ENCODE peak calls at places on chromosomes 11 and 22, in five cellular contexts. R, Q, M, I and D are unnamed samples.
A peak's percentile ranks its signal among the peaks of the same experiment; 100 is the strongest.

GRCh38 chr11:32792948-32793475 is 1.4 kb downstream of the CCDC73 start:
- DNase-seq in Q (peak; percentile 31), R (peak; percentile 52), M (peak; percentile 34), I (no peak), D (no peak)

GRCh38 chr11:20417771-20418170 is 30.3 kb downstream of the PRMT3 start:
- DNase-seq in Q (no peak), R (no peak), I (no peak), M (no peak), D (no peak)

GRCh38 chr11:76803811-76804600 is 20.9 kb downstream of the TSKU start:
- DNase-seq in R (no peak), M (peak; percentile 12), I (no peak), Q (peak; percentile 27), D (peak; percentile 67)

GRCh38 chr22:31764785-31765184 is 11.0 kb downstream of the DEPDC5 start:
- DNase-seq in I (no peak), Q (no peak), R (no peak), M (no peak), D (no peak)

GRCh38 chr11:34565417-34566208 is 52.0 kb upstream of the ELF5 start:
- DNase-seq in Q (peak; percentile 37), I (no peak), M (no peak), R (peak; percentile 41), D (peak; percentile 36)

GRCh38 chr22:37972527-37972926 is 11.8 kb downstream of the SOX10 start:
- DNase-seq in Q (no peak), M (no peak), R (no peak), I (no peak), D (no peak)

GRCh38 chr11:47656284-47656915 is 14.0 kb upstream of the MTCH2 start:
- DNase-seq in Q (no peak), I (no peak), M (no peak), R (no peak), D (no peak)

GRCh38 chr11:116193321-116194114 is 579.3 kb downstream of the BUD13 start:
- DNase-seq in Q (peak; percentile 2), I (no peak), R (no peak), M (peak; percentile 58), D (no peak)

GRCh38 chr11:14373941-14374646 is 15.1 kb upstream of the RRAS2 start:
- DNase-seq in I (peak; percentile 71), R (no peak), Q (peak; percentile 30), M (no peak), D (no peak)

GRCh38 chr22:37823134-37823985 is at the start of gene GALR3:
- DNase-seq in I (no peak), M (no peak), R (no peak), Q (no peak), D (no peak)

GRCh38 chr11:86247608-86248007 is 3.1 kb downstream of the EED start:
- DNase-seq in R (no peak), Q (no peak), I (no peak), M (no peak), D (no peak)

GRCh38 chr22:39292561-39293074 is 26.8 kb downstream of the RPL3 start:
- DNase-seq in I (peak; percentile 80), M (peak; percentile 98), Q (peak; percentile 93), R (no peak), D (peak; percentile 96)

GRCh38 chr11:66062408-66062807 is 7.7 kb upstream of the PACS1 start:
- DNase-seq in R (no peak), M (no peak), I (no peak), Q (no peak), D (no peak)

GRCh38 chr11:34068098-34068497 is 16.6 kb downstream of the CAPRIN1 start:
- DNase-seq in Q (no peak), M (no peak), R (no peak), I (no peak), D (no peak)

GRCh38 chr11:63536669-63537292 is at the start of gene PLAAT4:
- DNase-seq in M (peak; percentile 50), Q (no peak), R (peak; percentile 63), I (no peak), D (no peak)

GRCh38 chr11:114115406-114116054 is 56.0 kb downstream of the ZBTB16 start:
- DNase-seq in I (no peak), Q (no peak), M (no peak), R (no peak), D (no peak)

GRCh38 chr22:30116362-30117117 is 36.3 kb downstream of the HORMAD2 start:
- DNase-seq in I (no peak), R (no peak), M (no peak), Q (no peak), D (no peak)

GRCh38 chr22:38257170-38257569 is 15.6 kb downstream of the TMEM184B start:
- DNase-seq in Q (no peak), I (no peak), R (no peak), M (no peak), D (no peak)

GRCh38 chr11:67651976-67652895 is 1.7 kb upstream of the ACY3 start:
- DNase-seq in Q (no peak), M (no peak), R (no peak), I (no peak), D (no peak)

GRCh38 chr11:94861306-94861845 is 93.2 kb downstream of the AMOTL1 start:
- DNase-seq in Q (no peak), M (no peak), R (no peak), I (no peak), D (no peak)

GRCh38 chr11:33835143-33835878 is 56.6 kb downstream of the LMO2 start:
- DNase-seq in M (no peak), I (no peak), Q (peak; percentile 69), R (no peak), D (no peak)

GRCh38 chr11:69201048-69201365 is 45.3 kb downstream of the SMIM38 start:
- DNase-seq in Q (no peak), M (no peak), R (no peak), I (no peak), D (no peak)

DNA sequence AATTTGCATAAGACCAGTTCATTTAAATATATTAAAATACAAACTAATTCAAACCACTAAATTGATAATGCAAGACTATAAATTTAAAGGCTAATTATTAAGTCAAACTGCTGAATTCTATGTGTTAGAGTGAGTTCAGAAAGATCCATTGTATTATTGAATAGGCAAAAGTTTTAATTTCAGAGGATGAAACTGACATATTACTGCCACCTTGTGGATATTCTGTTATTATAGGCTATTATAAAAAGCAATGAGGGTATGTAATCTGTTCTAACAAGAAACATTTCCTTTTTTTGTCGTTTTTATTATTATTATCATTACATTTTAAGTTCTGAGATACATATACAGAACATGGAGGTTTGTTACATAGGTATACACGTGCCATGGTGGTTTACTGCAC is 20.9 kb upstream of the NAALAD2 start:
- DNase-seq in R (no peak), I (no peak), M (no peak), Q (no peak), D (no peak)
- TF ChIP-seq CTCF in R (peak; percentile 25), I (no peak), M (peak; percentile 14), Q (peak; percentile 40), D (peak; percentile 61)

DNA sequence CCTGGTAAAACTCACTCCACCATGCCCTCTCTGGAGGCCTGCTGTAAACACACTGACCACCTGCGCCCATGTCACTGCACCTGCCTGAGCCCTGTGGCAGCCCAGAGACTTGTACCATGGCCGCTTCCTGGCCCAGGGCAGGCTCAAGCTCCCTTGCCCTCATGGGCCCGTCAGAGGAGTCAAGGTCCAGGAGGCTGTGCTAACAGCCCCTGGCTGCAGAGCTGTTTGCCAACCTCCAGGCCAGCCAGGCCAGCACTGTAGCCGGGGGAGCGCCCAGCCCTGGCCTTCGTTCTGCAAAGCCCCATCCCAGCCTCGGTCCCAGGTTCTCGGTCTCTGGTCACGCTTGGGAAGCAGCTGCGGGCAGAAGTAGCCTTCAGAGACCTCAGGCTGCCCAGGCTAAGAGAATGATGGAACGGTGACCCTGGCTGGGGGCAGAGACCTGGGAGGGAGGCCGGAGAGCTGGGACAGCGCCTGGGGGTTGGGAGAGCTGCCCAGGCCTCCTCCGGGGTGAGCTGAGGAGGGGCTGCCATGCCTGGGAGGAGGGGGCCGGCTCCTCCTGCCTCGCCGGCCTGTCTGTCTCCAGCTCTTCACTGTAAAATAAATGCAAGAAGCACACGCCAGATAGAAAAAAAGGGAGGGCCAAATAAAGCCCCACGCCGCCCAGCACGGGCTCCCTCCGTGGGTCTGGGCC is 11.9 kb upstream of the TCF20 start:
- DNase-seq in R (no peak), I (no peak), M (no peak), Q (no peak), D (no peak)
- TF ChIP-seq CTCF in R (no peak), I (no peak), M (no peak), Q (no peak), D (no peak)

GRCh38 chr11:120358729-120359128 is 22.5 kb downstream of the ARHGEF12 start:
- DNase-seq in Q (no peak), M (no peak), I (no peak), R (no peak), D (no peak)

GRCh38 chr11:120352405-120352804 is 16.2 kb downstream of the ARHGEF12 start:
- DNase-seq in M (no peak), I (no peak), R (no peak), Q (no peak), D (no peak)

GRCh38 chr11:120354779-120355178 is 18.6 kb downstream of the ARHGEF12 start:
- DNase-seq in Q (no peak), R (no peak), M (no peak), I (no peak), D (no peak)

GRCh38 chr11:120354068-120354467 is 17.9 kb downstream of the ARHGEF12 start:
- DNase-seq in R (no peak), M (no peak), I (no peak), Q (no peak), D (no peak)

DNA sequence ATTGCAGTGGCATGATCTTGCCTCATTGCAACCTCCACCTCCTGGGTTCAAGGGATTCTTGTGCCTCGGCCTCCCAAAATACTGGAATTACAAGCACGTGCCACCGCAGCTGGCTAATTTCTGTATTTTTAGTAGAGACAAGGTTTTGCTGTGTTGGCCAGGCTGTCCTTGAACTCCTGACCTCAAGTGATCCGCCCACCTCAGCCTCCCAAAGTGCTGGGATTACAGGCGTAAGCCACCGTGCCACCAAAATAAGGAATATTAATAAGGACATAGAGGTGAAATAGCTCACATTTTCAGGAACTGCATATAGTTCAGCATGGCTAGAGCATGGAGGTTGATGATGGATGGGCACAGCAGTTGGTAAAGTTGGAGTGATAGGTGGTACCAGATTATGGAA is 21.4 kb downstream of the ARHGEF12 start:
- DNase-seq in I (no peak), M (no peak), R (no peak), Q (no peak), D (no peak)
- TF ChIP-seq CTCF in I (no peak), M (no peak), R (no peak), Q (no peak), D (no peak)

GRCh38 chr11:93249437-93250210 is 51.8 kb upstream of the SLC36A4 start:
- DNase-seq in I (no peak), Q (no peak), M (no peak), R (no peak), D (no peak)

GRCh38 chr11:93244018-93244417 is 46.2 kb upstream of the SLC36A4 start:
- DNase-seq in Q (no peak), I (no peak), M (no peak), R (no peak), D (no peak)

GRCh38 chr11:93253111-93253510 is 55.3 kb upstream of the SLC36A4 start:
- DNase-seq in M (no peak), Q (no peak), R (no peak), I (no peak), D (no peak)

GRCh38 chr11:93251922-93252321 is 54.1 kb upstream of the SLC36A4 start:
- DNase-seq in Q (no peak), M (no peak), I (no peak), R (no peak), D (no peak)

DNA sequence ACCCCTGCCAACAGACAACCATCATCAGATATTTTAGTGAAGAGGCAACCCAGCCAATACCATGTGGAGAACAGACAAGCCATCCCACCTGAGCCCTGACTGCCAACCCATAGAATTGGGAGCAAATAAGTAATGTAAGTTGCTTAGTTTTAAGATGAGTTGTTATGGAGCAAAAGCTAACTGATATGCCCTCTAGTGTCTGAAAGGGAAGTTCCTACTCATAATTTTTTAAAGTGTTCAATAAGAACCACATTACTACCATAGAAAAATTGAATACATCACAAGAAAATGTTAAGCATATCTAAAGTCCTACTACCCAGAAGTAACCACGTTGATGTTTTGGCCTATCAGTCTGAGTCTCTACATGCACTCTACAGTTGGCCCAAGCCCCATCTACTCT is 50.8 kb upstream of the SLC36A4 start:
- DNase-seq in I (no peak), R (no peak), M (no peak), Q (no peak), D (no peak)
- TF ChIP-seq CTCF in I (no peak), R (peak; percentile 31), M (no peak), Q (no peak), D (peak; percentile 42)